ENCODE peak calls at places on chromosomes 16 and 17, in ten cellular contexts. X, W, U, Z, E, K, T, I, O and M are unnamed samples.

GRCh38 chr17:8206536-8206935 is 3.8 kb downstream of the AURKB start:
- DNase-seq in O (no peak), I (no peak), W (no peak), E (no peak), X (no peak), Z (no peak), T (no peak), U (no peak), K (no peak), M (no peak)

GRCh38 chr16:87324411-87325275 is 7.5 kb upstream of the C16orf95 start:
- DNase-seq in X (peak), O (peak), Z (peak), E (peak), K (no peak), W (no peak), T (no peak), I (peak), U (peak), M (peak)

GRCh38 chr16:83992624-83993023 is 24.6 kb downstream of the NECAB2 start:
- DNase-seq in Z (no peak), X (no peak), O (no peak), U (no peak), T (no peak), E (no peak), W (peak), K (no peak), I (no peak), M (peak)

GRCh38 chr17:43418441-43419374 is 19.9 kb downstream of the ARL4D start:
- DNase-seq in E (no peak), O (no peak), Z (peak), U (peak), I (no peak), X (peak), T (no peak), K (peak), W (peak), M (peak)

GRCh38 chr17:64500487-64500859 is 3.6 kb upstream of the POLG2 start:
- DNase-seq in Z (no peak), E (no peak), X (no peak), W (no peak), I (no peak), U (no peak), K (no peak), O (no peak), T (no peak), M (no peak)

GRCh38 chr16:83769397-83770008 is 38.3 kb upstream of the HSBP1 start:
- DNase-seq in U (peak), T (no peak), E (no peak), K (no peak), I (no peak), O (no peak), W (no peak), Z (peak), X (no peak), M (no peak)

GRCh38 chr17:58120195-58120822 is 27.9 kb upstream of the OR4D1 start:
- DNase-seq in I (peak), K (no peak), W (no peak), X (peak), Z (peak), T (no peak), O (peak), E (peak), U (peak), M (peak)

GRCh38 chr16:69465881-69466280 is 41.5 kb downstream of the CYB5B start:
- DNase-seq in Z (no peak), X (no peak), T (no peak), E (no peak), K (no peak), I (no peak), W (no peak), U (no peak), O (no peak), M (no peak)

GRCh38 chr17:78722101-78722761 is 59.8 kb downstream of the CYTH1 start:
- DNase-seq in I (no peak), X (no peak), T (no peak), E (no peak), Z (peak), U (peak), O (no peak), K (no peak), W (peak), M (peak)

GRCh38 chr16:2090819-2091721 is 43.3 kb downstream of the TSC2 start:
- DNase-seq in W (peak), T (peak), Z (peak), O (peak), X (no peak), I (peak), E (peak), K (peak), U (peak), M (peak)

GRCh38 chr17:10144456-10144855 is 54.0 kb downstream of the GAS7 start:
- DNase-seq in K (no peak), W (no peak), T (no peak), O (no peak), U (no peak), I (no peak), E (no peak), Z (no peak), X (no peak), M (no peak)

GRCh38 chr16:3689731-3690130 is 27.6 kb downstream of the TRAP1 start:
- DNase-seq in K (no peak), W (no peak), X (no peak), U (no peak), T (no peak), E (no peak), O (no peak), Z (no peak), I (no peak), M (no peak)

GRCh38 chr16:14202697-14203096 is 131.6 kb downstream of the MRTFB start:
- DNase-seq in O (no peak), E (no peak), T (no peak), X (no peak), I (no peak), W (no peak), Z (no peak), U (peak), K (peak), M (no peak)

GRCh38 chr17:63437287-63438091 is 8.6 kb downstream of the CYB561 start:
- DNase-seq in T (no peak), X (no peak), W (no peak), I (no peak), E (no peak), O (no peak), U (peak), K (no peak), Z (no peak), M (peak)

GRCh38 chr17:35972535-35972934 is 8.8 kb downstream of the CCL16 start:
- DNase-seq in T (no peak), O (no peak), W (no peak), K (no peak), E (no peak), U (no peak), Z (no peak), I (no peak), X (no peak), M (no peak)

GRCh38 chr16:56634715-56635440 is 2.4 kb downstream of the MT1M start:
- DNase-seq in T (no peak), X (no peak), I (no peak), U (peak), E (no peak), Z (peak), K (no peak), O (no peak), W (no peak), M (no peak)

GRCh38 chr17:20230924-20231323 is 221.8 kb downstream of the SPECC1 start:
- DNase-seq in X (no peak), E (no peak), O (no peak), Z (peak), T (no peak), W (no peak), U (no peak), I (no peak), K (no peak), M (no peak)

GRCh38 chr16:65728172-65728571 is 606.3 kb upstream of the CDH11 start:
- DNase-seq in X (no peak), Z (peak), U (peak), E (no peak), I (no peak), K (no peak), O (no peak), T (no peak), W (no peak), M (no peak)

GRCh38 chr17:69949931-69950330 is 125.1 kb upstream of the KCNJ16 start:
- DNase-seq in U (no peak), T (no peak), K (no peak), X (no peak), I (no peak), O (no peak), E (no peak), W (no peak), Z (no peak), M (no peak)

GRCh38 chr16:28063047-28063521 is 430 bp downstream of the GSG1L start:
- DNase-seq in W (no peak), T (no peak), K (no peak), I (no peak), Z (peak), U (peak), X (no peak), O (no peak), E (peak), M (no peak)

GRCh38 chr17:42679492-42680330 is 1.9 kb downstream of the CCR10 start:
- DNase-seq in K (no peak), X (peak), O (peak), Z (peak), U (peak), T (peak), E (peak), W (peak), I (peak), M (peak)

GRCh38 chr16:57701759-57702371 is 7.3 kb downstream of the DRC7 start:
- DNase-seq in I (no peak), Z (no peak), K (no peak), T (no peak), O (no peak), E (no peak), U (peak), W (no peak), X (no peak), M (no peak)

GRCh38 chr17:36978810-36979584 is 30.2 kb downstream of the AATF start:
- DNase-seq in T (no peak), E (no peak), Z (no peak), X (no peak), K (no peak), I (no peak), O (no peak), U (no peak), W (no peak), M (no peak)

GRCh38 chr16:23709536-23709935 is 3.5 kb downstream of the ERN2 start:
- DNase-seq in Z (no peak), X (no peak), W (no peak), E (no peak), I (no peak), T (no peak), K (no peak), O (no peak), U (no peak), M (no peak)

GRCh38 chr17:2396568-2397246 is 4.2 kb downstream of the MNT start:
- DNase-seq in I (peak), X (peak), W (peak), U (peak), K (no peak), E (peak), T (peak), Z (peak), O (no peak), M (peak)

GRCh38 chr17:3815925-3816324 is 14.9 kb upstream of the ITGAE start:
- DNase-seq in U (no peak), K (no peak), T (no peak), I (no peak), Z (no peak), W (no peak), X (no peak), E (no peak), O (no peak), M (no peak)

GRCh38 chr16:27239906-27240655 is 28.5 kb downstream of the NSMCE1 start:
- DNase-seq in Z (no peak), I (no peak), U (no peak), W (no peak), E (no peak), T (peak), K (no peak), O (no peak), X (no peak), M (no peak)

GRCh38 chr16:81832801-81833547 is 53.9 kb downstream of the PLCG2 start:
- DNase-seq in E (no peak), T (no peak), O (no peak), W (no peak), X (no peak), I (no peak), K (no peak), Z (no peak), U (no peak), M (no peak)

GRCh38 chr16:4601317-4602186 is 13.1 kb downstream of the UBALD1 start:
- DNase-seq in I (no peak), W (no peak), O (no peak), K (no peak), U (peak), X (no peak), Z (peak), E (no peak), T (no peak), M (no peak)

GRCh38 chr16:17076818-17077498 is 393.8 kb downstream of the XYLT1 start:
- DNase-seq in O (no peak), I (no peak), X (no peak), K (no peak), U (no peak), W (no peak), E (no peak), Z (no peak), T (no peak), M (no peak)

GRCh38 chr17:51371732-51372151 is 111.4 kb downstream of the UTP18 start:
- DNase-seq in W (no peak), T (no peak), K (peak), Z (peak), E (peak), U (peak), O (peak), I (no peak), X (peak), M (peak)

GRCh38 chr16:5977329-5977728 is 879.7 kb upstream of the EEF2KMT start:
- DNase-seq in O (no peak), U (no peak), X (no peak), W (no peak), K (no peak), T (no peak), Z (no peak), E (no peak), I (no peak), M (no peak)

GRCh38 chr16:66043326-66043725 is 323.2 kb upstream of the CDH5 start:
- DNase-seq in Z (no peak), U (no peak), E (no peak), O (no peak), T (no peak), K (no peak), I (no peak), W (no peak), X (no peak), M (no peak)

GRCh38 chr16:3857189-3858013 is 23.1 kb downstream of the CREBBP start:
- DNase-seq in Z (no peak), I (no peak), X (no peak), E (no peak), U (no peak), K (no peak), W (no peak), O (no peak), T (no peak), M (peak)

GRCh38 chr17:80632046-80632581 is 87.5 kb downstream of the RPTOR start:
- DNase-seq in O (no peak), T (no peak), K (no peak), E (no peak), X (no peak), U (no peak), Z (peak), I (no peak), W (no peak), M (no peak)

GRCh38 chr17:2414665-2415064 is 13.8 kb upstream of the MNT start:
- DNase-seq in Z (no peak), E (no peak), W (no peak), U (no peak), T (no peak), O (no peak), I (no peak), K (no peak), X (no peak), M (no peak)

GRCh38 chr17:40612510-40613244 is 34.9 kb downstream of the SMARCE1 start:
- DNase-seq in O (peak), Z (no peak), X (no peak), T (no peak), U (no peak), W (no peak), E (no peak), K (no peak), I (peak), M (no peak)

GRCh38 chr17:42779942-42780815 is at the start of gene WNK4:
- DNase-seq in I (no peak), W (no peak), X (no peak), K (no peak), T (no peak), O (no peak), Z (peak), U (peak), E (peak), M (peak)

GRCh38 chr17:11608396-11608795 is 10.1 kb downstream of the DNAH9 start:
- DNase-seq in O (no peak), K (peak), T (no peak), X (no peak), W (peak), U (no peak), Z (no peak), I (no peak), E (no peak), M (no peak)